ENCODE peak calls at places on chromosomes 3 and 15, in five cellular contexts. One of them, this sample, is unnamed.

GRCh38 chr15:98896802-98897732 is 110.5 kb downstream of the PGPEP1L start:
- DNase-seq in mammary epithelial cell: peak
- DNase-seq in uterus: no peak
- DNase-seq in GM23338: no peak
- DNase-seq in foreskin keratinocyte: peak
- DNase-seq in this sample: peak

GRCh38 chr3:11187678-11188077 is 33.4 kb downstream of the HRH1 start:
- DNase-seq in mammary epithelial cell: no peak
- DNase-seq in foreskin keratinocyte: no peak
- DNase-seq in GM23338: no peak
- DNase-seq in uterus: no peak
- DNase-seq in this sample: no peak

GRCh38 chr15:93018574-93018973 is 70.4 kb downstream of the RGMA start:
- DNase-seq in foreskin keratinocyte: no peak
- DNase-seq in mammary epithelial cell: peak
- DNase-seq in uterus: no peak
- DNase-seq in GM23338: peak
- DNase-seq in this sample: no peak

GRCh38 chr3:29775352-29775751 is 494.5 kb downstream of the RBMS3 start:
- DNase-seq in GM23338: no peak
- DNase-seq in mammary epithelial cell: no peak
- DNase-seq in foreskin keratinocyte: no peak
- DNase-seq in uterus: no peak
- DNase-seq in this sample: peak

GRCh38 chr3:197541756-197542539 is 13.8 kb downstream of the BDH1 start:
- DNase-seq in uterus: no peak
- DNase-seq in foreskin keratinocyte: no peak
- DNase-seq in GM23338: peak
- DNase-seq in mammary epithelial cell: no peak
- DNase-seq in this sample: peak

GRCh38 chr3:15601046-15601398 is 347 bp downstream of the HACL1 start:
- DNase-seq in GM23338: no peak
- DNase-seq in uterus: no peak
- DNase-seq in mammary epithelial cell: no peak
- DNase-seq in foreskin keratinocyte: no peak
- DNase-seq in this sample: peak

GRCh38 chr3:186251948-186252619 is 110.0 kb downstream of the DGKG start:
- DNase-seq in GM23338: no peak
- DNase-seq in mammary epithelial cell: no peak
- DNase-seq in uterus: no peak
- DNase-seq in foreskin keratinocyte: no peak
- DNase-seq in this sample: no peak

GRCh38 chr3:94336076-94336741 is 273.3 kb downstream of the NSUN3 start:
- DNase-seq in uterus: no peak
- DNase-seq in mammary epithelial cell: peak
- DNase-seq in GM23338: peak
- DNase-seq in foreskin keratinocyte: peak
- DNase-seq in this sample: peak

GRCh38 chr3:45332901-45333407 is 55.4 kb upstream of the LARS2 start:
- DNase-seq in foreskin keratinocyte: no peak
- DNase-seq in GM23338: no peak
- DNase-seq in mammary epithelial cell: no peak
- DNase-seq in uterus: no peak
- DNase-seq in this sample: no peak

GRCh38 chr3:113210608-113211369 is 568 bp upstream of the BOC start:
- DNase-seq in mammary epithelial cell: no peak
- DNase-seq in foreskin keratinocyte: peak
- DNase-seq in uterus: peak
- DNase-seq in GM23338: peak
- DNase-seq in this sample: no peak

GRCh38 chr3:138946554-138947302 is at the start of the genes FOXL2 and FOXL2NB:
- DNase-seq in foreskin keratinocyte: no peak
- DNase-seq in mammary epithelial cell: peak
- DNase-seq in GM23338: peak
- DNase-seq in uterus: peak
- DNase-seq in this sample: no peak

GRCh38 chr15:45645026-45645980 is 10.5 kb downstream of the SQOR start:
- DNase-seq in foreskin keratinocyte: peak
- DNase-seq in GM23338: no peak
- DNase-seq in mammary epithelial cell: peak
- DNase-seq in uterus: no peak
- DNase-seq in this sample: peak

GRCh38 chr3:172203522-172204258 is 164.3 kb downstream of the FNDC3B start:
- DNase-seq in mammary epithelial cell: peak
- DNase-seq in foreskin keratinocyte: no peak
- DNase-seq in GM23338: no peak
- DNase-seq in uterus: no peak
- DNase-seq in this sample: no peak

GRCh38 chr3:46871222-46871621 is 6.3 kb upstream of the PTH1R start:
- DNase-seq in foreskin keratinocyte: no peak
- DNase-seq in mammary epithelial cell: no peak
- DNase-seq in uterus: no peak
- DNase-seq in GM23338: no peak
- DNase-seq in this sample: peak

GRCh38 chr15:74844319-74845207 is 1.6 kb upstream of the ULK3 start:
- DNase-seq in foreskin keratinocyte: no peak
- DNase-seq in mammary epithelial cell: no peak
- DNase-seq in uterus: no peak
- DNase-seq in GM23338: no peak
- DNase-seq in this sample: no peak

GRCh38 chr15:31366169-31366734 is 39.6 kb downstream of the KLF13 start:
- DNase-seq in mammary epithelial cell: peak
- DNase-seq in foreskin keratinocyte: peak
- DNase-seq in GM23338: peak
- DNase-seq in uterus: peak
- DNase-seq in this sample: no peak

GRCh38 chr3:195905970-195906864 is 2.1 kb downstream of the TNK2 start:
- DNase-seq in mammary epithelial cell: peak
- DNase-seq in uterus: no peak
- DNase-seq in GM23338: no peak
- DNase-seq in foreskin keratinocyte: peak
- DNase-seq in this sample: no peak

GRCh38 chr3:62923092-62923491 is 47.9 kb upstream of the CADPS start:
- DNase-seq in GM23338: no peak
- DNase-seq in uterus: no peak
- DNase-seq in foreskin keratinocyte: no peak
- DNase-seq in mammary epithelial cell: no peak
- DNase-seq in this sample: no peak

GRCh38 chr3:11565072-11565471 is 78.6 kb downstream of the VGLL4 start:
- DNase-seq in foreskin keratinocyte: no peak
- DNase-seq in mammary epithelial cell: no peak
- DNase-seq in GM23338: no peak
- DNase-seq in uterus: peak
- DNase-seq in this sample: no peak

GRCh38 chr3:155809181-155809580 is 3.1 kb upstream of the C3orf33 start:
- DNase-seq in foreskin keratinocyte: peak
- DNase-seq in GM23338: no peak
- DNase-seq in mammary epithelial cell: peak
- DNase-seq in uterus: no peak
- DNase-seq in this sample: peak

GRCh38 chr15:92747047-92747446 is 91.5 kb upstream of the FAM174B start:
- DNase-seq in GM23338: peak
- DNase-seq in uterus: no peak
- DNase-seq in foreskin keratinocyte: no peak
- DNase-seq in mammary epithelial cell: no peak
- DNase-seq in this sample: no peak

GRCh38 chr3:120114981-120115380 is 20.7 kb upstream of the GSK3B start:
- DNase-seq in GM23338: no peak
- DNase-seq in mammary epithelial cell: no peak
- DNase-seq in uterus: no peak
- DNase-seq in foreskin keratinocyte: peak
- DNase-seq in this sample: no peak

GRCh38 chr15:78906310-78906608 is 33.6 kb downstream of the MORF4L1 start:
- DNase-seq in GM23338: no peak
- DNase-seq in mammary epithelial cell: peak
- DNase-seq in uterus: peak
- DNase-seq in foreskin keratinocyte: no peak
- DNase-seq in this sample: peak

GRCh38 chr3:52721742-52722033 is 15.8 kb downstream of the SPCS1 start:
- DNase-seq in uterus: no peak
- DNase-seq in mammary epithelial cell: peak
- DNase-seq in GM23338: no peak
- DNase-seq in foreskin keratinocyte: peak
- DNase-seq in this sample: no peak

GRCh38 chr3:47854720-47855455 is 52.0 kb downstream of the DHX30 start:
- DNase-seq in GM23338: no peak
- DNase-seq in foreskin keratinocyte: no peak
- DNase-seq in uterus: no peak
- DNase-seq in mammary epithelial cell: no peak
- DNase-seq in this sample: no peak

GRCh38 chr3:58607816-58608215 is 30.6 kb upstream of the FAM107A start:
- DNase-seq in mammary epithelial cell: peak
- DNase-seq in uterus: no peak
- DNase-seq in GM23338: no peak
- DNase-seq in foreskin keratinocyte: no peak
- DNase-seq in this sample: no peak

GRCh38 chr3:5428607-5429516 is 241.4 kb downstream of the EDEM1 start:
- DNase-seq in mammary epithelial cell: no peak
- DNase-seq in uterus: no peak
- DNase-seq in foreskin keratinocyte: peak
- DNase-seq in GM23338: no peak
- DNase-seq in this sample: no peak

GRCh38 chr3:102571985-102572384 is 137.2 kb downstream of the ZPLD1 start:
- DNase-seq in foreskin keratinocyte: no peak
- DNase-seq in GM23338: no peak
- DNase-seq in uterus: no peak
- DNase-seq in mammary epithelial cell: no peak
- DNase-seq in this sample: no peak

GRCh38 chr3:159232966-159233365 is 431.1 kb downstream of the MFSD1 start:
- DNase-seq in GM23338: no peak
- DNase-seq in foreskin keratinocyte: no peak
- DNase-seq in mammary epithelial cell: no peak
- DNase-seq in uterus: no peak
- DNase-seq in this sample: no peak

GRCh38 chr3:137081711-137082110 is 123.9 kb downstream of the IL20RB start:
- DNase-seq in foreskin keratinocyte: no peak
- DNase-seq in GM23338: no peak
- DNase-seq in uterus: no peak
- DNase-seq in mammary epithelial cell: no peak
- DNase-seq in this sample: no peak

GRCh38 chr3:13801361-13802214 is 78.3 kb downstream of the WNT7A start:
- DNase-seq in mammary epithelial cell: peak
- DNase-seq in uterus: no peak
- DNase-seq in GM23338: no peak
- DNase-seq in foreskin keratinocyte: peak
- DNase-seq in this sample: no peak

DNA sequence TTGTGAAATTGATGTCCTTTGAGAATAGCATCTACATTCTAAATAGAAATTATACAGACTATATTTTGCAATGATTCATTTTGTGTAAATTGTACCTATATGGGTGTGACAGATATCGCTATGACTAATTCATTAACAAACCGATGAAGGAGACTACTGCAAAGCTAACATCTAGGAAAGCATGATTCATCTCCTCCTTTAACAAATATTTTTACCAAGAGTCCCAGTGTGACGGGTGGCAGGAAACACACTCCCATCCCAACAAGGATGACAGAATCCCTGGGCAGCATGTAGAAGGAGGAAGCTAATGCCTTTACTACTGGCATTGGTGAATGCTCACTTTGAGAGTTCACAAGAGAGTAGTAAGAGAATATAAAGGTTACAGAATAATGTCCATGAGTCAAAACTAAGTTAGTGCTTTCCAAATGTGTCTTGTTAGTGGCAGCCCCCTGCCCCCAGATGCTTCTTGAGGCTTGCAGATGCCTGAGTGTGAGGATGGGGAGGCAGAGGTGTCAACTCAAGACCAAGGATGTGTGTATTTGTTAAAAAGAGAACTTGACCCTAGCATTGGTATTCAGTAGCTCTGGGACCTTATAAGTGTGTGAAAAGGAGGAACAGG is 180.6 kb downstream of the FMN1 start:
- DNase-seq in foreskin keratinocyte: peak
- DNase-seq in GM23338: no peak
- DNase-seq in mammary epithelial cell: peak
- DNase-seq in uterus: no peak
- DNase-seq in this sample: peak
- H3K27ac ChIP-seq in foreskin keratinocyte: peak
- H3K27ac ChIP-seq in GM23338: no peak
- H3K27ac ChIP-seq in mammary epithelial cell: peak
- H3K27ac ChIP-seq in uterus: no peak
- H3K27ac ChIP-seq in this sample: peak

DNA sequence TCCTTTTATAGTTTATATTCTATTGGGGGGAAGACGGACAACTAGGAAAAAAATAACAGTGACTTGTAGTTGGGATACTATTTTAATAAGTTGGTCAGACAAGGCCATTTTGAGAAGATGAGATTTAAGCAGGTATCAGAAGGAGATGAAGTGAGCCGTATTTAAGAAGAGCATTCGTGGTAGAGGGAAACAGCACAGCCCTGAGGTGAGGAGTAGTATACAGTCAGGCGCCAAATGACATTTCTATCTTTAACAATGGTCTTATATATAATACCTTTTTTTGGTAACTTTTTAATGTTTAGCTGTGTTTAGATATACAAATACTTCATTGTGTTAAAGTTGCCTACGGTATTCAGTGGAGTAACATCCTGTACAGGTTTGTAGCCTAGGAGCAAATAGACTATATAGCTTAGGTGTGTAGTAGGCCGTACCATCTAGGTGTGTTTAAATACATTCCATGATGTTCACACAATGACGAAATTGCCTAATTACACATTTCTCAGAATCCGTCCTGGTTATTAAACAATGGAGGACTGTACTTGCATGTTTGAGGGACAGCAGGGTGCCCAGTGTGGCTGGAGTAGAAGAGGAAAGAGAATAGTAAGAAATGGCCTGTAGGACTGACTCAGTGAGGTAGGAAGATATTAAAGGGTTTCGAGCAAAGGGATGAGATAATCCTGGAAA is 1.6 kb downstream of the NKTR start:
- DNase-seq in uterus: no peak
- DNase-seq in foreskin keratinocyte: peak
- DNase-seq in mammary epithelial cell: peak
- DNase-seq in GM23338: peak
- DNase-seq in this sample: no peak
- TF ChIP-seq CTCF in uterus: no peak
- TF ChIP-seq CTCF in foreskin keratinocyte: peak
- TF ChIP-seq CTCF in mammary epithelial cell: no peak
- TF ChIP-seq CTCF in GM23338: peak
- TF ChIP-seq CTCF in this sample: peak

GRCh38 chr3:70383360-70383831 is 71.0 kb upstream of the MDFIC2 start:
- DNase-seq in uterus: no peak
- DNase-seq in foreskin keratinocyte: peak
- DNase-seq in mammary epithelial cell: peak
- DNase-seq in GM23338: peak
- DNase-seq in this sample: no peak
- H3K27ac ChIP-seq in uterus: no peak
- H3K27ac ChIP-seq in foreskin keratinocyte: no peak
- H3K27ac ChIP-seq in mammary epithelial cell: no peak
- H3K27ac ChIP-seq in GM23338: no peak
- H3K27ac ChIP-seq in this sample: no peak

DNA sequence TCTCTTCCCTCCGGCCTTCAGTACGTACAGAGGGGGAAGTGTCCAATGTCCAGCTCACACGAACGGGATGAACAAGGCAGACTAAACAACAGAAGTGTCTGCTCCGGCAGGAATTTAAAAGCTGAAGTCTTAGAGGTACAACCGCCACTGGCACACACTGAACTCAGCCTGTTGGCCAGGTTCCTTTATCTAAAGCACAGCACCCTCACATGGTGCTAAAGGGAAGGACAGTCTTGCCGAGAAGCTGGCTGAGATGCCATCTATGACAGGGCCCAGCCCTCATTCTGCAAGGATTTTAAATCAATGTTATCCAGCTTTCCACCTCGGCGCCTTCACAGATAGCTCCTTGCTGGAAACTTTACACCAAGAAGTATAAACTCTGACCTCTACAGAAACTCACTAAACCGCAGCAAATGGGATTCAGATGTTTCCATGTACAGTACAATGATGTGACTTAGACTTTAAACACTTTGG is 2.8 kb downstream of the ADAMTS17 start:
- DNase-seq in mammary epithelial cell: peak
- DNase-seq in GM23338: peak
- DNase-seq in uterus: peak
- DNase-seq in foreskin keratinocyte: peak
- DNase-seq in this sample: peak
- TF ChIP-seq CTCF in mammary epithelial cell: peak
- TF ChIP-seq CTCF in GM23338: peak
- TF ChIP-seq CTCF in uterus: peak
- TF ChIP-seq CTCF in foreskin keratinocyte: peak
- TF ChIP-seq CTCF in this sample: peak

This sample was measured in brain microvascular endothelial cell.